ENCODE peak calls at places on chromosomes 12 and 14, in seven cellular contexts. O is RPMI7951, F is anterior cingulate cortex, V is HS-5, A is amniotic stem cell, Z is cardiac fibroblast, J is iPS DF 6.9. T is an unnamed sample.
A peak's percentile ranks its signal among the peaks of the same experiment; 100 is the strongest.

GRCh38 chr12:124296916-124297351 is 2.0 kb downstream of the RFLNA start:
- DNase-seq in A (no peak), J (no peak), O (no peak), F (no peak), V (no peak), Z (no peak), T (no peak)

GRCh38 chr12:32084017-32084688 is 22.5 kb upstream of the BICD1 start:
- DNase-seq in V (no peak), J (no peak), A (no peak), O (no peak), Z (no peak), F (no peak), T (no peak)

GRCh38 chr14:77026930-77027537 is 1.5 kb downstream of the IRF2BPL start:
- DNase-seq in V (no peak), A (no peak), J (no peak), O (peak; percentile 49), Z (peak; percentile 72), F (no peak), T (no peak)

GRCh38 chr12:1640630-1641234 is 11.7 kb downstream of the WNT5B start:
- DNase-seq in O (no peak), Z (no peak), V (no peak), J (no peak), F (no peak), A (no peak), T (no peak)

GRCh38 chr12:91108196-91108595 is 3.1 kb downstream of the LUM start:
- DNase-seq in O (no peak), J (no peak), V (no peak), A (no peak), Z (no peak), F (no peak), T (no peak)

GRCh38 chr14:52951730-52952481 is 1.1 kb upstream of the FERMT2 start:
- DNase-seq in V (no peak), A (peak; percentile 54), O (peak; percentile 85), Z (peak; percentile 87), F (peak; percentile 53), J (no peak), T (peak; percentile 78)

GRCh38 chr12:97131220-97131981 is 224.3 kb downstream of the NEDD1 start:
- DNase-seq in Z (no peak), V (no peak), A (no peak), J (peak; percentile 84), F (no peak), O (no peak), T (no peak)

GRCh38 chr12:121804417-121805111 is 755 bp downstream of the SETD1B start:
- DNase-seq in A (no peak), F (peak; percentile 59), J (no peak), Z (peak; percentile 24), V (no peak), O (no peak), T (no peak)

GRCh38 chr14:100067971-100068959 is 3.0 kb downstream of the EVL start:
- DNase-seq in A (no peak), J (no peak), Z (peak; percentile 39), O (peak; percentile 24), F (no peak), V (no peak), T (peak; percentile 24)

GRCh38 chr14:54653764-54654469 is 87.0 kb downstream of the SAMD4A start:
- DNase-seq in Z (peak; percentile 91), A (no peak), F (no peak), O (peak; percentile 93), J (no peak), V (peak; percentile 58), T (peak; percentile 65)

GRCh38 chr12:72673853-72674252 is 401.7 kb downstream of the TRHDE start:
- DNase-seq in V (no peak), A (no peak), J (no peak), F (no peak), Z (no peak), O (no peak), T (no peak)

GRCh38 chr14:22824711-22825359 is 4.9 kb upstream of the MRPL52 start:
- DNase-seq in A (peak; percentile 60), V (peak; percentile 90), Z (peak; percentile 94), F (no peak), O (peak; percentile 94), J (no peak), T (peak; percentile 93)

GRCh38 chr14:101069666-101070362 is 166.3 kb upstream of the RTL1 start:
- DNase-seq in A (no peak), F (no peak), O (no peak), J (no peak), V (no peak), Z (no peak), T (no peak)

GRCh38 chr12:67220065-67220464 is 49.1 kb upstream of the CAND1 start:
- DNase-seq in J (peak; percentile 25), F (no peak), A (no peak), Z (no peak), V (no peak), O (peak; percentile 11), T (no peak)

GRCh38 chr12:117968826-117969659 is at the start of gene KSR2:
- DNase-seq in Z (peak; percentile 4), F (peak; percentile 45), J (peak; percentile 66), V (no peak), A (no peak), O (no peak), T (peak; percentile 24)

GRCh38 chr14:77067632-77068514 is 30.2 kb upstream of the CIPC start:
- DNase-seq in J (no peak), O (peak; percentile 60), F (peak; percentile 54), Z (peak; percentile 74), A (peak; percentile 46), V (no peak), T (peak; percentile 89)

GRCh38 chr14:104353221-104353920 is 215.0 kb downstream of the KIF26A start:
- DNase-seq in O (no peak), A (no peak), J (no peak), F (no peak), Z (no peak), V (no peak), T (no peak)

GRCh38 chr12:6078378-6079083 is 45.9 kb downstream of the VWF start:
- DNase-seq in F (no peak), Z (peak; percentile 55), V (no peak), O (peak; percentile 45), J (no peak), A (no peak), T (no peak)

GRCh38 chr12:51862947-51863346 is 14.4 kb upstream of the FIGNL2 start:
- DNase-seq in F (no peak), Z (no peak), A (no peak), O (no peak), J (no peak), V (no peak), T (no peak)

GRCh38 chr12:24760162-24760561 is 188.7 kb downstream of the BCAT1 start:
- DNase-seq in A (no peak), Z (peak; percentile 13), J (no peak), V (no peak), O (peak; percentile 30), F (no peak), T (no peak)

GRCh38 chr14:100786820-100787219 is 39.1 kb upstream of the MEG3 start:
- DNase-seq in V (no peak), Z (no peak), J (no peak), F (no peak), O (no peak), A (no peak), T (no peak)